ENCODE peak calls at places on chromosomes 2 and 18, in six cellular contexts. C is cardiac muscle cell, N is PC-3, X is RWPE2, W is heart left ventricle, P is endodermal cell. S is an unnamed sample.

GRCh38 chr2:174888646-174889271 is 116.4 kb downstream of the CHN1 start:
- DNase-seq in C (no peak), N (no peak), X (no peak), W (no peak), P (peak; percentile 49), S (no peak)

GRCh38 chr2:232282486-232282885 is 96.1 kb upstream of the ALPP start:
- DNase-seq in C (no peak), N (no peak), X (no peak), W (no peak), P (no peak), S (no peak)

GRCh38 chr2:23243258-23243657 is 141.7 kb upstream of the KLHL29 start:
- DNase-seq in C (no peak), N (no peak), X (no peak), W (no peak), P (no peak), S (no peak)

GRCh38 chr18:78123144-78123909 is 856.3 kb upstream of the SALL3 start:
- DNase-seq in C (no peak), N (no peak), X (no peak), W (no peak), P (no peak), S (no peak)

GRCh38 chr2:235654115-235654514 is 160.3 kb downstream of the AGAP1 start:
- DNase-seq in C (no peak), N (no peak), X (no peak), W (no peak), P (no peak), S (no peak)

GRCh38 chr2:172079838-172080640 is 5.3 kb upstream of the DLX1 start:
- DNase-seq in C (no peak), N (no peak), X (no peak), W (no peak), P (no peak), S (no peak)

GRCh38 chr18:2513616-2514015 is 57.7 kb downstream of the METTL4 start:
- DNase-seq in C (no peak), N (peak; percentile 56), X (no peak), W (no peak), P (no peak), S (no peak)

GRCh38 chr18:25646971-25647370 is 295.0 kb upstream of the ZNF521 start:
- DNase-seq in C (peak; percentile 55), N (no peak), X (no peak), W (no peak), P (no peak), S (no peak)

DNA sequence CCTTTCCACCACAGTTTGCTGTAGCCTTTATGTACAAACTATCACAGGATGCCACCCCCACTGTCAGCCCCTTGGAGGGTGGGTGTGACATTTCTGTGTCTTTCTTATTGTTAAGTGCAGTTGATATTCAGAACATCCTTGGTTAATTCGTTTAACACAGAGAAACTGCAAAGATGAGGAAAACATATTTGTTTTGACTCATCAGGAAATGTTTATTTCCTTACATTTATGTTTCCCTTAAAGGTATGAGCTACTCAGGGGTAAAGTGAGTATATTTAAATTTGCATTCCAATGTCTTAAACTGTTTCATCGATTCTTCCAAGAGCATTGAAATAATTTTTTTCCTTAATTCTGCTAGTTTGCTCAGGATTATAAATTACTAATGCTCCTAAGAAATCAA is 243.4 kb downstream of the RDH14 start:
- DNase-seq in C (no peak), N (peak; percentile 35), X (no peak), W (no peak), P (no peak), S (no peak)
- TF ChIP-seq CTCF in C (no peak), N (no peak), X (no peak), W (no peak), P (no peak), S (no peak)

DNA sequence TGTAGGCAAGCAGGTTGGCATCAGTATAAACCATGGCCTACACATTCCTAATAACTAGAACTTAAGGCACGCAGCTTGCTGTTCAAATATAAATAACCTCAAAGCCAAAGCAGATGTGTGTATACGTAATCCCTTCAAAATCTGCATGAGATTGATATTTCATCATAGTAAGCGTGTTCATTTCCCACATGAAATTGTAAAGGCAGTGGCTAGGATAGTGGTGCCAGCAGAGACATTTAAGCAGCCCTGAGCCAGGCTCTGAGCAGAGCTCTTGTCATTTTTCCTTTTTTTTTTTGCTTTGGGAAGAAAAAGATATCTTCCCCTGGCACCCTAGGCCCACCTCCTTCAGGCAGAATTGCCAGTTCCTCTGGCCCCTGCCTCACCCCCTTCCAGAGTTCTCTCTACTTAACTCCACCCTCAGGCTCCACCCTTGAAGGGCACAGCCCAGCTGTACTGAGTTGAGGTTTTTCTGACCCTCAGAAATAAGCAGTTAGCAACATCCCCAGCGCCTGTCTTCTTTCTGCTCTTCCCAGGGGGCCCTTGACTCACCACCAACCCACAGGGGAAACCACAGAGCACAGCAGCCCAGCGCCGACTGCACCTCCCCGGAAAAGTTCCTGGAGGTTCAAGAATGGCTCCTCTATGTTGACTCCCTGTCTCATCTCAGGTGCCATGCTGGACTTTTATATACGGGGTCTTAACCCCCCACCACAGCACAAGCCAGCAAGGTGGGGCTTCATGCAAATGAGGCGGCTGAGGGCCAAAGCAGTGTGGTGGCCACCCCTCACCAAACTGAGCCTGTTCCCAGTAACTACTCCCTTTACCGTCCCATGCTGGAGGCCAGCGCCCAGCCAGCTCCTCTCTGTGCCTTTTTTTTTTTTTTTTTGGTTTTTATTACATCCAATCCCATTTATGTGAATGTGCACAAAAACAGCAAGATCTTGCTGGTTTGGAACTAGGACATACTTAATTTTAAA is 84.7 kb downstream of the EHD3 start:
- DNase-seq in C (peak; percentile 81), N (no peak), X (no peak), W (peak; percentile 28), P (no peak), S (no peak)
- H3K4me1 ChIP-seq in C (no peaks in the 10 kb centered on the region), N (peaks cover 2% of the 10 kb centered on the region), X (no peaks in the 10 kb centered on the region), W (peaks cover 7% of the 10 kb centered on the region), P (no peaks in the 10 kb centered on the region), S (no peaks in the 10 kb centered on the region)

GRCh38 chr2:64860936-64861335 is 128.3 kb upstream of the SLC1A4 start:
- DNase-seq in C (no peak), N (no peak), X (no peak), W (no peak), P (no peak), S (no peak)
- H3K27ac ChIP-seq in C (peak overlapping the region; percentile 35), N (no peak overlapping the region), X (no peak overlapping the region), W (no peak overlapping the region), P (no peak overlapping the region), S (peak overlapping the region; percentile 68)

GRCh38 chr2:149594411-149594810 is 6.8 kb upstream of the MMADHC start:
- DNase-seq in C (no peak), N (no peak), X (no peak), W (no peak), P (no peak), S (no peak)

GRCh38 chr2:149596471-149596870 is 8.9 kb upstream of the MMADHC start:
- DNase-seq in C (no peak), N (no peak), X (no peak), W (no peak), P (no peak), S (no peak)

GRCh38 chr2:149598014-149598395 is 10.4 kb upstream of the MMADHC start:
- DNase-seq in C (peak; percentile 23), N (no peak), X (no peak), W (no peak), P (no peak), S (no peak)

GRCh38 chr2:149597050-149598013 is 9.8 kb upstream of the MMADHC start:
- DNase-seq in C (peak; percentile 89), N (peak; percentile 94), X (no peak), W (peak; percentile 16), P (peak; percentile 81), S (peak; percentile 66)

DNA sequence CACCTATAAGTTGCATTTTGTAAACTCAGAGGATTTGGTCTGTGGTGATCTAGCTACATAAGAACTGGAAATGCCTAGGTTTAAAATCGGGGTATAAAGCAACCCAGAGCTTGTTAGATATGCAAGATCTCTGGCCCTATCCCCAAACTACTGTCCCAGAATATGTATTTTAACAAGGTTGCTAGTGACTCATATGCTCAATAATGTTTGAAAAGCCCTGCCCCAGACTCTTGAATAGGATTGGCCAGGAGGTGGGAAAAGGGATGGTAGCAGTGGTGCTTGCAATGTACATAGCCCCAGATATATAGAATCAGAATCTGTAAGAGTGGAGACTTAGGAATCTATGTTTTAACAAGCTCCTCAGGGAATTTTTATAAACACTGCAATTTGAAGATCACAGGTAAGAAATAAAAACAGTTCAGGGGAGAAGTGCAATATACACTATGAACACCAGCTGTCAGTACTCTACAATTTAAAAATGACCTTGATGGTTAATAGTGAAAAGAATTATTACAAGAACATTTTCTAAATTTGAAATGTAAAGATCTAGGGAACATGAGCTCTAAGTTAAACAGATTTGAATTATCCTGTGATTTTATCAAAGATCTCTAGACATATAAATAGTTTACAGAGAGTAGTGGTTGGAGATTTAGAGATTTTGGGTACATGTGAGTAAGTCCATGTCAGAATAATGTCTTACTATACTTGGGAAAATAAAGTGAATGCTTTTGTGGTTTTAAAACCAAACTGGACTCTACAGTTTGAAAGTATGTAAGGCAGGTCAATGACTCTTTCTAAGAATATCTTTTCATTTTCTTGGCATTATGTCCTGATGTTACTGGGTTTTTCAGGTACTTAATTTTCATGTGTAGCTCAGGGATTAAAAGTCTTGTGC is 7.7 kb upstream of the MMADHC start:
- DNase-seq in C (no peak), N (peak; percentile 87), X (no peak), W (no peak), P (no peak), S (no peak)
- TF ChIP-seq CTCF in C (peak; percentile 40), N (peak; percentile 83), X (peak; percentile 51), W (peak; percentile 9), P (peak; percentile 49), S (peak; percentile 59)

DNA sequence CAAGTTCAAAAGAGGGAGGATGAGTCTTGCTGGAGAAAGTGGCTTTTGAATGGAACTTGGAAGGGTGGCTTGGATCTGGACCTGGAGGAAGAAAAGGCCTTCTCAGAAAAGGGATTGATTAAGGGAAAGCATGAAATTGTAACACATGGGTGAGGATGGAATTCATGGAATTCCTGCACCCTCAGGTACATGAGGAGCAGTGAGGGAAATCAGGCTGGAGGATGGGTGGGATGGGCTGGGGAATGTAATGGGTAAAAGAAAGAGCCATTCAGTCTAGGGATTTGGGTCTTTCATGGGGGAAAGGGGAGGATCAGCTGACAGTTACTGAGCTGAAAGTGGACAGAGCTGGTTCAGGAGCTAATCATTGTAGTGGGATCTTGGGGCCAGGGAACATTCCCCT is 51.2 kb upstream of the HAAO start:
- DNase-seq in C (no peak), N (no peak), X (no peak), W (no peak), P (no peak), S (no peak)
- H3K4me1 ChIP-seq in C (no peaks in the 10 kb centered on the region), N (no peaks in the 10 kb centered on the region), X (no peaks in the 10 kb centered on the region), W (peaks cover 53% of the 10 kb centered on the region), P (no peaks in the 10 kb centered on the region), S (no peaks in the 10 kb centered on the region)

GRCh38 chr18:62713651-62714247 is 1.6 kb upstream of the PHLPP1 start:
- DNase-seq in C (no peak), N (no peak), X (no peak), W (no peak), P (peak; percentile 54), S (no peak)
- H3K27ac ChIP-seq in C (no peak overlapping the region), N (no peak overlapping the region), X (no peak overlapping the region), W (no peak overlapping the region), P (no peak overlapping the region), S (no peak overlapping the region)

GRCh38 chr2:29444150-29444549 is 328.9 kb downstream of the CLIP4 start:
- DNase-seq in C (no peak), N (peak; percentile 27), X (no peak), W (no peak), P (no peak), S (no peak)
- TF ChIP-seq CTCF in C (no peak), N (no peak), X (no peak), W (no peak), P (no peak), S (no peak)

GRCh38 chr2:230877131-230877736 is 12.5 kb downstream of the ITM2C start:
- DNase-seq in C (no peak), N (no peak), X (no peak), W (no peak), P (peak; percentile 22), S (no peak)
- H3K4me1 ChIP-seq in C (peaks cover 5% of the 10 kb centered on the region), N (no peaks in the 10 kb centered on the region), X (no peaks in the 10 kb centered on the region), W (no peaks in the 10 kb centered on the region), P (no peaks in the 10 kb centered on the region), S (no peaks in the 10 kb centered on the region)